ENCODE peak calls at places on chromosomes 11 and 22, in four cellular contexts. L is T follicular helper cell, W is activated T-helper 1 cell treated with Interleukin-2 at 50 U/mL for 16 hours, N is sciatic nerve. D is an unnamed sample.

GRCh38 chr22:20107951-20108756 is 7.8 kb upstream of the RANBP1 start:
- DNase-seq in L (no peak), W (no peak), N (no peak), D (no peak)

GRCh38 chr11:95229199-95230053 is 1.6 kb downstream of the SESN3 start:
- DNase-seq in L (peak; percentile 2), W (no peak), N (no peak), D (no peak)

GRCh38 chr11:44324787-44325525 is 15.0 kb upstream of the ALX4 start:
- DNase-seq in L (no peak), W (no peak), N (no peak), D (no peak)

GRCh38 chr22:47634342-47634741 is 871.9 kb downstream of the TBC1D22A start:
- DNase-seq in L (no peak), W (no peak), N (no peak), D (no peak)

GRCh38 chr11:69425895-69426544 is 55.4 kb upstream of the LINC01488 start:
- DNase-seq in L (no peak), W (no peak), N (no peak), D (no peak)

GRCh38 chr11:73215191-73216134 is 2.6 kb upstream of the P2RY2 start:
- DNase-seq in L (no peak), W (no peak), N (no peak), D (no peak)

GRCh38 chr11:80694385-80694784 is 1253.6 kb upstream of the TENM4 start:
- DNase-seq in L (no peak), W (no peak), N (no peak), D (no peak)

GRCh38 chr11:35012467-35013191 is 96.2 kb downstream of the PDHX start:
- DNase-seq in L (no peak), W (no peak), N (no peak), D (no peak)

GRCh38 chr11:17989306-17989705 is 23.5 kb downstream of the SERGEF start:
- DNase-seq in L (no peak), W (no peak), N (no peak), D (no peak)

GRCh38 chr11:115081972-115082371 is 403.6 kb downstream of the NXPE2 start:
- DNase-seq in L (no peak), W (no peak), N (no peak), D (no peak)

GRCh38 chr22:29370556-29370955 is 17.8 kb downstream of the AP1B1 start:
- DNase-seq in L (no peak), W (no peak), N (no peak), D (no peak)

GRCh38 chr11:14362613-14363012 is 3.6 kb upstream of the RRAS2 start:
- DNase-seq in L (no peak), W (no peak), N (no peak), D (no peak)

GRCh38 chr11:613369-613968 is 2.3 kb downstream of the IRF7 start:
- DNase-seq in L (peak; percentile 89), W (peak; percentile 71), N (peak; percentile 82), D (peak; percentile 63)

GRCh38 chr11:2534957-2535672 is 90.3 kb downstream of the KCNQ1 start:
- DNase-seq in L (no peak), W (no peak), N (no peak), D (no peak)

GRCh38 chr11:76205252-76206076 is 838 bp downstream of the WNT11 start:
- DNase-seq in L (no peak), W (no peak), N (no peak), D (no peak)

D was measured in prostate gland.